ENCODE peak calls at places on chromosomes 2 and 18, in eight cellular contexts. P, H, A, N, E, K, U and W are unnamed samples.

GRCh38 chr2:136112317-136112891 is 5.5 kb downstream of the CXCR4 start:
- DNase-seq in K (no peak), H (no peak), U (no peak), N (no peak), A (no peak), E (no peak), P (no peak), W (no peak)

GRCh38 chr2:45276914-45277313 is 267.7 kb upstream of the SIX2 start:
- DNase-seq in N (no peak), A (no peak), U (peak; percentile 59), E (peak; percentile 18), P (no peak), K (no peak), H (no peak), W (no peak)

GRCh38 chr18:53795061-53795460 is 429.4 kb downstream of the MBD2 start:
- DNase-seq in E (no peak), U (peak; percentile 38), K (no peak), A (no peak), H (no peak), N (peak; percentile 5), P (no peak), W (no peak)

GRCh38 chr2:86254576-86255538 is 55.6 kb downstream of the MRPL35 start:
- DNase-seq in U (no peak), H (no peak), K (peak; percentile 38), P (no peak), A (no peak), E (no peak), N (peak; percentile 75), W (no peak)

GRCh38 chr2:151271824-151272223 is 10.2 kb upstream of the RBM43 start:
- DNase-seq in A (no peak), U (no peak), P (no peak), E (no peak), K (no peak), N (no peak), H (no peak), W (no peak)

GRCh38 chr2:99677814-99678213 is 188.0 kb upstream of the REV1 start:
- DNase-seq in N (no peak), K (no peak), E (no peak), H (no peak), P (no peak), A (no peak), U (no peak), W (no peak)

GRCh38 chr2:144890828-144891227 is 370.9 kb upstream of the ZEB2 start:
- DNase-seq in A (no peak), K (no peak), U (peak; percentile 55), E (peak; percentile 51), P (no peak), N (no peak), H (no peak), W (no peak)

GRCh38 chr18:73414598-73414997 is 546.8 kb upstream of the NETO1 start:
- DNase-seq in E (no peak), U (peak; percentile 8), A (no peak), K (no peak), P (no peak), N (no peak), H (no peak), W (no peak)

GRCh38 chr2:165725421-165725820 is 68.6 kb downstream of the GALNT3 start:
- DNase-seq in P (no peak), U (peak; percentile 90), N (no peak), H (no peak), A (peak; percentile 57), K (no peak), E (peak; percentile 47), W (no peak)

GRCh38 chr2:9703701-9704221 is 73.0 kb upstream of the YWHAQ start:
- DNase-seq in H (no peak), K (no peak), N (no peak), P (no peak), E (peak; percentile 66), U (peak; percentile 76), A (no peak), W (no peak)

GRCh38 chr2:62505109-62505508 is 886 bp downstream of the TMEM17 start:
- DNase-seq in H (no peak), N (no peak), U (no peak), E (no peak), P (no peak), A (no peak), K (no peak), W (no peak)

GRCh38 chr2:1990724-1991123 is 246.4 kb upstream of the PXDN start:
- DNase-seq in E (no peak), P (no peak), U (peak; percentile 57), H (no peak), K (no peak), A (no peak), N (peak; percentile 57), W (no peak)

GRCh38 chr2:143742631-143743030 is 613.4 kb downstream of the ARHGAP15 start:
- DNase-seq in A (no peak), H (no peak), E (no peak), P (no peak), N (no peak), K (no peak), U (no peak), W (no peak)

GRCh38 chr18:59114160-59114559 is 25.5 kb upstream of the SEC11C start:
- DNase-seq in U (peak; percentile 32), A (no peak), E (no peak), K (no peak), N (no peak), H (no peak), P (no peak), W (no peak)

GRCh38 chr18:12255626-12256026 is 1.5 kb downstream of the CIDEA start:
- DNase-seq in P (no peak), A (no peak), U (peak; percentile 64), H (no peak), K (no peak), E (peak; percentile 48), N (no peak), W (no peak)

GRCh38 chr2:143852748-143853147 is 667.2 kb downstream of the ZEB2 start:
- DNase-seq in N (no peak), E (no peak), A (no peak), P (no peak), U (no peak), K (no peak), H (no peak), W (no peak)